ENCODE peak calls at places on chromosome 12, in four cellular contexts. M is A549, O is SK-N-SH, Z is HCT116. I is an unnamed sample.

GRCh38 chr12:104115587-104115975 is 22.4 kb downstream of the NFYB start:
- DNase-seq in Z (no peak), M (no peak), O (no peak), I (no peak)

GRCh38 chr12:74889563-74890236 is 319.9 kb downstream of the KCNC2 start:
- DNase-seq in O (no peak), M (peak; percentile 4), Z (peak; percentile 32), I (no peak)

GRCh38 chr12:29320295-29321090 is 60.5 kb downstream of the ERGIC2 start:
- DNase-seq in O (no peak), Z (no peak), M (no peak), I (no peak)

GRCh38 chr12:81570234-81570633 is 188.9 kb downstream of the PPFIA2 start:
- DNase-seq in O (no peak), M (no peak), Z (no peak), I (no peak)

GRCh38 chr12:109277899-109278762 is 31.0 kb downstream of the FOXN4 start:
- DNase-seq in M (peak; percentile 30), O (no peak), Z (no peak), I (peak; percentile 91)

GRCh38 chr12:16884056-16884455 is 278.1 kb upstream of the LMO3 start:
- DNase-seq in Z (no peak), M (no peak), O (no peak), I (no peak)

GRCh38 chr12:93879476-93880376 is 202.6 kb downstream of the CRADD start:
- DNase-seq in M (no peak), O (no peak), Z (no peak), I (no peak)

GRCh38 chr12:122406701-122407154 is 15.7 kb downstream of the CLIP1 start:
- DNase-seq in Z (no peak), M (no peak), O (no peak), I (no peak)

GRCh38 chr12:13170892-13171490 is 25.5 kb upstream of the EMP1 start:
- DNase-seq in Z (no peak), O (no peak), M (no peak), I (no peak)

GRCh38 chr12:129532707-129533499 is 370.9 kb downstream of the TMEM132D start:
- DNase-seq in M (no peak), Z (no peak), O (no peak), I (no peak)

GRCh38 chr12:32134144-32134888 is 27.7 kb downstream of the BICD1 start:
- DNase-seq in O (peak; percentile 47), Z (no peak), M (no peak), I (peak; percentile 22)

GRCh38 chr12:31029916-31030562 is 43.6 kb upstream of the DDX11 start:
- DNase-seq in M (no peak), O (no peak), Z (no peak), I (no peak)

GRCh38 chr12:52052471-52053186 is 1.4 kb downstream of the NR4A1 start:
- DNase-seq in M (no peak), Z (no peak), O (no peak), I (no peak)

GRCh38 chr12:9866786-9867379 is 2.3 kb downstream of the CLEC2B start:
- DNase-seq in M (no peak), O (no peak), Z (no peak), I (no peak)

GRCh38 chr12:969821-970220 is 20.3 kb upstream of the RAD52 start:
- DNase-seq in O (no peak), M (no peak), Z (no peak), I (no peak)

GRCh38 chr12:21940972-21941521 is at the start of gene ABCC9:
- DNase-seq in M (no peak), O (peak; percentile 35), Z (no peak), I (no peak)

GRCh38 chr12:48980389-48980952 is 2.3 kb downstream of the WNT1 start:
- DNase-seq in Z (no peak), M (no peak), O (peak; percentile 62), I (peak; percentile 59)

GRCh38 chr12:14629832-14630688 is 62.4 kb upstream of the PLBD1 start:
- DNase-seq in O (peak; percentile 53), Z (peak; percentile 67), M (peak; percentile 63), I (peak; percentile 66)

GRCh38 chr12:57611116-57611809 is at the start of gene ARHGEF25:
- DNase-seq in Z (no peak), O (peak; percentile 97), M (peak; percentile 84), I (no peak)

GRCh38 chr12:100476013-100476751 is 2.5 kb downstream of the NR1H4 start:
- DNase-seq in M (no peak), O (no peak), Z (no peak), I (no peak)

GRCh38 chr12:99137124-99137845 is 492.2 kb downstream of the APAF1 start:
- DNase-seq in O (no peak), Z (no peak), M (no peak), I (no peak)

GRCh38 chr12:89376202-89376529 is 23.9 kb upstream of the DUSP6 start:
- DNase-seq in O (no peak), M (no peak), Z (no peak), I (no peak)
- H3K4me3 ChIP-seq in O (no peak overlapping the region), M (no peak overlapping the region), Z (no peak overlapping the region), I (no peak overlapping the region)

GRCh38 chr12:130863298-130863697 is 8.6 kb upstream of the RAN start:
- DNase-seq in O (no peak), Z (no peak), M (no peak), I (no peak)
- TF ChIP-seq CTCF in O (no peak), Z (peak; percentile 15), M (no peak), I (peak; percentile 5)

GRCh38 chr12:112705037-112705632 is 86.4 kb upstream of the RPH3A start:
- DNase-seq in O (peak; percentile 53), M (no peak), Z (no peak), I (no peak)
- TF ChIP-seq MAX in O (no peak), M (no peak), Z (no peak), I (no peak)

DNA sequence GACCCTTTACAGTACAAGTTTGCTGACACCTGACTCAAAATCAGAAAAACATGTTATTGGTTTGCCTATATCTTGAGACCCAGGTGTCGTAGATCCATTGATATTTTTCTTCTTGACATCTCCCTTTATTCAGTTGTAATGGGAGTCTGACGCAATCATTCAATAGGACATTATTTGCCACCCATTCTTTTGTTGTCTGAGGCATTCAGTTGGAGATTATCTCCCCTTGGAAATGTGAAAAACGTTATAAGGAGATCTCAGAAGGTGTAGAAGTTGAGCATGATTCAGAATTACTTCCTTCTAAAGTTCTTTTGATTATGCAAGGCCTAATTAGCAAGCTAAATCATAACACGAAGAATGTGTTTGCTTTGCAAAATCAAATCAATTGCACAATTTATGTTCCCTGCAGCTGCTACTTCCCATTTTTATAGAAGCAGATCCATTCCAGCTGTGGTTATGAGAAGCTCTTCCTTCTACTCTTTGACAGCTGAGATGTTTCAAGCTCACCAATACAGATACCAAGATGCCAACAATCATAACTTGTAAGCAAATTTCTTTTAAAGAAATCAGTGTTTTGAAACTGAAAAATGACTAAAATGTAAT is 228.2 kb upstream of the SYT1 start:
- DNase-seq in M (no peak), O (no peak), Z (no peak), I (peak; percentile 73)
- H3K4me3 ChIP-seq in M (no peak overlapping the region), O (no peak overlapping the region), Z (no peak overlapping the region), I (no peak overlapping the region)

GRCh38 chr12:69703146-69703642 is 4.1 kb upstream of the BEST3 start:
- DNase-seq in Z (no peak), M (no peak), O (no peak), I (no peak)
- TF ChIP-seq CTCF in Z (no peak), M (no peak), O (no peak), I (no peak)

GRCh38 chr12:131783915-131784541 is 44.2 kb upstream of the MMP17 start:
- DNase-seq in O (no peak), M (peak; percentile 62), Z (peak; percentile 73), I (peak; percentile 81)
- TF ChIP-seq MAX in O (peak; percentile 68), M (peak; percentile 35), Z (peak; percentile 85), I (no peak)

DNA sequence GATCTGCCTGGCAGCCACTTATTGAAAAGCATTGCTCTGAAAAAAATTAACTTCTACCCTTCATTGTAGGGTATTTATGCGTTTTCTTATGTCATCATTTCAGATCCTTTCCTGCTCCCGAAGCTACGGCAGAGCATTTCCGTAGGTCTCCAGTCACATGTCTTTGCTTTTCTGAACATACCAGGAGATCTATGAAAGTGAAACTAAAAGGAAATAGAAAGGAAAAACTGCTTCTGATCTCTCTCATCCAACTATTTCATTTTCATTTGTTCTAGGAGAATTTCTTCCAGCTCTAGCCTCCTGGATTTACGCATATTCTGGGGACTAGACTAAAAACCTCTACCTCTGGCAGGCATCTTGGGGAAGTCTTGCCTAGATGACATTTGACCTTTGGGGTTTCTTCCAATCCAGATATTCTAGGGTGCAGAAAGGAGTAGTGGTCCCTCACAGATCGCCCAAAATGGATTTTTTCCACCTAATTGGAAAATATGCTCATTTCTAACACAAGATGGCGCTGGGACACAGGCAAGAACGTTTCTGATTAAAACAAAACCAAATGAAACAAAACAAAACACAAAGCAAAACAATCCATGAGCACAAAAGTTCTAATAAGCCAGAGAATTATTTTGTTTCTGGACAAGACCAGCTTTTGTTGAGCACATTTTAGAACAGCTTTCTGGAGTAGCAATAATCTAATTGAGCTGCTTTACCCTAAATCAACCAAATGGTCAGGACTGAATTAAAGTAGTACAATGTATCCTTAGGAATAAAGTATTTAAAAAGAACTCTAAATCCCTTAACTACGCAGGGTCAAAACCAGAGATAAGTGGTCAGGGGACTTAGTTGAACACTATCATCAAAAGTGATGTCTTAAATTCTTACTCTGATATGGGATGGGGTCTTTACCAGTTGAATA is 12.2 kb upstream of the PARP11 start:
- DNase-seq in Z (peak; percentile 8), O (peak; percentile 30), M (peak; percentile 17), I (peak; percentile 59)
- H3K4me3 ChIP-seq in Z (no peak overlapping the region), O (peak overlapping the region; percentile 52), M (no peak overlapping the region), I (no peak overlapping the region)

GRCh38 chr12:92403210-92404175 is 257.8 kb upstream of the BTG1 start:
- DNase-seq in Z (no peak), O (no peak), M (no peak), I (no peak)

GRCh38 chr12:92404259-92404894 is 258.7 kb upstream of the BTG1 start:
- DNase-seq in O (no peak), M (no peak), Z (no peak), I (no peak)

GRCh38 chr12:92411687-92412086 is 266.0 kb upstream of the BTG1 start:
- DNase-seq in Z (no peak), O (peak; percentile 24), M (no peak), I (no peak)

GRCh38 chr12:92404921-92405320 is 259.3 kb upstream of the BTG1 start:
- DNase-seq in O (no peak), Z (no peak), M (no peak), I (no peak)

GRCh38 chr12:92408072-92408900 is 262.6 kb upstream of the BTG1 start:
- DNase-seq in M (peak; percentile 30), Z (peak; percentile 40), O (peak; percentile 55), I (peak; percentile 71)
- TF ChIP-seq CTCF in M (peak; percentile 41), Z (peak; percentile 65), O (peak; percentile 61), I (peak; percentile 81)

GRCh38 chr12:65084579-65084978 is 36.5 kb downstream of the WIF1 start:
- DNase-seq in Z (no peak), M (no peak), O (no peak), I (no peak)
- TF ChIP-seq MAX in Z (no peak), M (no peak), O (no peak), I (no peak)

GRCh38 chr12:53998900-53999236 is 1.1 kb upstream of the HOXC9 start:
- DNase-seq in Z (no peak), M (no peak), O (no peak), I (no peak)
- H3K4me3 ChIP-seq in Z (peak overlapping the region; percentile 84), M (peak overlapping the region; percentile 83), O (no peak overlapping the region), I (no peak overlapping the region)